ENCODE peak calls at places on chromosomes 5 and 9, in eight cellular contexts. One of them, this sample, is unnamed.

GRCh38 chr5:122492675-122493074 is 180.6 kb downstream of the SNCAIP start:
- DNase-seq in right lobe of liver: no peak
- DNase-seq in activated T-helper 1 cell treated with anti-CD3 and anti-CD28 coated beads, Interleukin-2, amount 50 U/mL, for 16 hours: no peak
- DNase-seq in AML-193: no peak
- DNase-seq in stimulated activated CD8-positive, alpha-beta memory T cell treated with anti-CD3 and anti-CD28 coated beads, Interleukin-15, amount 100 ng/mL, for 24 hours: no peak
- DNase-seq in uterus: no peak
- DNase-seq in iPS-NIHi11: no peak
- DNase-seq in NCI-H1105: no peak
- DNase-seq in this sample: no peak

GRCh38 chr5:16659536-16659935 is 42.7 kb upstream of the RETREG1 start:
- DNase-seq in right lobe of liver: no peak
- DNase-seq in activated T-helper 1 cell treated with anti-CD3 and anti-CD28 coated beads, Interleukin-2, amount 50 U/mL, for 16 hours: no peak
- DNase-seq in AML-193: no peak
- DNase-seq in stimulated activated CD8-positive, alpha-beta memory T cell treated with anti-CD3 and anti-CD28 coated beads, Interleukin-15, amount 100 ng/mL, for 24 hours: no peak
- DNase-seq in uterus: no peak
- DNase-seq in iPS-NIHi11: no peak
- DNase-seq in NCI-H1105: no peak
- DNase-seq in this sample: no peak

GRCh38 chr5:41370482-41370881 is 139.9 kb downstream of the PLCXD3 start:
- DNase-seq in right lobe of liver: no peak
- DNase-seq in activated T-helper 1 cell treated with anti-CD3 and anti-CD28 coated beads, Interleukin-2, amount 50 U/mL, for 16 hours: no peak
- DNase-seq in AML-193: no peak
- DNase-seq in stimulated activated CD8-positive, alpha-beta memory T cell treated with anti-CD3 and anti-CD28 coated beads, Interleukin-15, amount 100 ng/mL, for 24 hours: no peak
- DNase-seq in uterus: no peak
- DNase-seq in iPS-NIHi11: no peak
- DNase-seq in NCI-H1105: no peak
- DNase-seq in this sample: no peak

GRCh38 chr9:13863112-13863511 is 450.8 kb downstream of the NFIB start:
- DNase-seq in right lobe of liver: no peak
- DNase-seq in activated T-helper 1 cell treated with anti-CD3 and anti-CD28 coated beads, Interleukin-2, amount 50 U/mL, for 16 hours: no peak
- DNase-seq in AML-193: no peak
- DNase-seq in stimulated activated CD8-positive, alpha-beta memory T cell treated with anti-CD3 and anti-CD28 coated beads, Interleukin-15, amount 100 ng/mL, for 24 hours: no peak
- DNase-seq in uterus: peak; percentile 58
- DNase-seq in iPS-NIHi11: no peak
- DNase-seq in NCI-H1105: no peak
- DNase-seq in this sample: no peak

GRCh38 chr9:121372563-121373400 is 2.7 kb upstream of the STOM start:
- DNase-seq in right lobe of liver: no peak
- DNase-seq in activated T-helper 1 cell treated with anti-CD3 and anti-CD28 coated beads, Interleukin-2, amount 50 U/mL, for 16 hours: no peak
- DNase-seq in AML-193: peak; percentile 26
- DNase-seq in stimulated activated CD8-positive, alpha-beta memory T cell treated with anti-CD3 and anti-CD28 coated beads, Interleukin-15, amount 100 ng/mL, for 24 hours: no peak
- DNase-seq in uterus: peak; percentile 66
- DNase-seq in iPS-NIHi11: no peak
- DNase-seq in NCI-H1105: no peak
- DNase-seq in this sample: no peak

GRCh38 chr9:4740373-4740622 is 704 bp downstream of the AK3 start:
- DNase-seq in right lobe of liver: no peak
- DNase-seq in activated T-helper 1 cell treated with anti-CD3 and anti-CD28 coated beads, Interleukin-2, amount 50 U/mL, for 16 hours: no peak
- DNase-seq in AML-193: no peak
- DNase-seq in stimulated activated CD8-positive, alpha-beta memory T cell treated with anti-CD3 and anti-CD28 coated beads, Interleukin-15, amount 100 ng/mL, for 24 hours: no peak
- DNase-seq in uterus: no peak
- DNase-seq in iPS-NIHi11: no peak
- DNase-seq in NCI-H1105: no peak
- DNase-seq in this sample: no peak

GRCh38 chr9:37392272-37392671 is 30.2 kb upstream of the GRHPR start:
- DNase-seq in right lobe of liver: no peak
- DNase-seq in activated T-helper 1 cell treated with anti-CD3 and anti-CD28 coated beads, Interleukin-2, amount 50 U/mL, for 16 hours: no peak
- DNase-seq in AML-193: no peak
- DNase-seq in stimulated activated CD8-positive, alpha-beta memory T cell treated with anti-CD3 and anti-CD28 coated beads, Interleukin-15, amount 100 ng/mL, for 24 hours: no peak
- DNase-seq in uterus: no peak
- DNase-seq in iPS-NIHi11: peak; percentile 47
- DNase-seq in NCI-H1105: no peak
- DNase-seq in this sample: no peak

GRCh38 chr5:73900566-73900965 is 274.6 kb downstream of the ARHGEF28 start:
- DNase-seq in right lobe of liver: no peak
- DNase-seq in activated T-helper 1 cell treated with anti-CD3 and anti-CD28 coated beads, Interleukin-2, amount 50 U/mL, for 16 hours: no peak
- DNase-seq in AML-193: no peak
- DNase-seq in stimulated activated CD8-positive, alpha-beta memory T cell treated with anti-CD3 and anti-CD28 coated beads, Interleukin-15, amount 100 ng/mL, for 24 hours: no peak
- DNase-seq in uterus: no peak
- DNase-seq in iPS-NIHi11: no peak
- DNase-seq in NCI-H1105: no peak
- DNase-seq in this sample: no peak

GRCh38 chr5:168552146-168552545 is 23.0 kb downstream of the FBLL1 start:
- DNase-seq in right lobe of liver: no peak
- DNase-seq in activated T-helper 1 cell treated with anti-CD3 and anti-CD28 coated beads, Interleukin-2, amount 50 U/mL, for 16 hours: no peak
- DNase-seq in AML-193: no peak
- DNase-seq in stimulated activated CD8-positive, alpha-beta memory T cell treated with anti-CD3 and anti-CD28 coated beads, Interleukin-15, amount 100 ng/mL, for 24 hours: no peak
- DNase-seq in uterus: no peak
- DNase-seq in iPS-NIHi11: no peak
- DNase-seq in NCI-H1105: no peak
- DNase-seq in this sample: no peak

GRCh38 chr9:129353697-129354336 is 175.8 kb upstream of the IER5L start:
- DNase-seq in right lobe of liver: no peak
- DNase-seq in activated T-helper 1 cell treated with anti-CD3 and anti-CD28 coated beads, Interleukin-2, amount 50 U/mL, for 16 hours: no peak
- DNase-seq in AML-193: no peak
- DNase-seq in stimulated activated CD8-positive, alpha-beta memory T cell treated with anti-CD3 and anti-CD28 coated beads, Interleukin-15, amount 100 ng/mL, for 24 hours: no peak
- DNase-seq in uterus: no peak
- DNase-seq in iPS-NIHi11: no peak
- DNase-seq in NCI-H1105: no peak
- DNase-seq in this sample: no peak

GRCh38 chr9:116594552-116594951 is 92.6 kb upstream of the TRIM32 start:
- DNase-seq in right lobe of liver: no peak
- DNase-seq in activated T-helper 1 cell treated with anti-CD3 and anti-CD28 coated beads, Interleukin-2, amount 50 U/mL, for 16 hours: no peak
- DNase-seq in AML-193: no peak
- DNase-seq in stimulated activated CD8-positive, alpha-beta memory T cell treated with anti-CD3 and anti-CD28 coated beads, Interleukin-15, amount 100 ng/mL, for 24 hours: no peak
- DNase-seq in uterus: no peak
- DNase-seq in iPS-NIHi11: no peak
- DNase-seq in NCI-H1105: no peak
- DNase-seq in this sample: no peak

GRCh38 chr9:110842976-110843375 is 174.4 kb downstream of the MUSK start:
- DNase-seq in right lobe of liver: no peak
- DNase-seq in activated T-helper 1 cell treated with anti-CD3 and anti-CD28 coated beads, Interleukin-2, amount 50 U/mL, for 16 hours: no peak
- DNase-seq in AML-193: no peak
- DNase-seq in stimulated activated CD8-positive, alpha-beta memory T cell treated with anti-CD3 and anti-CD28 coated beads, Interleukin-15, amount 100 ng/mL, for 24 hours: no peak
- DNase-seq in uterus: no peak
- DNase-seq in iPS-NIHi11: no peak
- DNase-seq in NCI-H1105: no peak
- DNase-seq in this sample: no peak

This sample was measured in mesothelial cell of epicardium.